ENCODE peak calls at places on chromosome 13, in six cellular contexts. One of them, this sample, is unnamed.

GRCh38 chr13:51357928-51358595 is 18.6 kb downstream of the SERPINE3 start:
- DNase-seq in mesenchymal stem cell: peak; percentile 32
- DNase-seq in IMR-90: no peak
- DNase-seq in mesendoderm: peak; percentile 24
- DNase-seq in H9: no peak
- DNase-seq in H1: no peak
- DNase-seq in this sample: no peak

GRCh38 chr13:101341464-101341863 is 74.8 kb downstream of the NALCN start:
- DNase-seq in mesenchymal stem cell: no peak
- DNase-seq in IMR-90: peak; percentile 12
- DNase-seq in mesendoderm: no peak
- DNase-seq in H9: no peak
- DNase-seq in H1: no peak
- DNase-seq in this sample: no peak

GRCh38 chr13:30881191-30881651 is 24.9 kb upstream of the MEDAG start:
- DNase-seq in mesenchymal stem cell: no peak
- DNase-seq in IMR-90: no peak
- DNase-seq in mesendoderm: no peak
- DNase-seq in H9: no peak
- DNase-seq in H1: no peak
- DNase-seq in this sample: no peak

GRCh38 chr13:30431269-30431950 is 9.1 kb downstream of the UBE2L5 start:
- DNase-seq in mesenchymal stem cell: no peak
- DNase-seq in IMR-90: peak; percentile 8
- DNase-seq in mesendoderm: no peak
- DNase-seq in H9: no peak
- DNase-seq in H1: no peak
- DNase-seq in this sample: no peak

GRCh38 chr13:66225071-66225470 is 1005.1 kb downstream of the PCDH9 start:
- DNase-seq in mesenchymal stem cell: no peak
- DNase-seq in IMR-90: no peak
- DNase-seq in mesendoderm: peak; percentile 90
- DNase-seq in H9: peak; percentile 67
- DNase-seq in H1: no peak
- DNase-seq in this sample: no peak

GRCh38 chr13:79541426-79542049 is 60.6 kb downstream of the NDFIP2 start:
- DNase-seq in mesenchymal stem cell: peak; percentile 76
- DNase-seq in IMR-90: peak; percentile 73
- DNase-seq in mesendoderm: peak; percentile 68
- DNase-seq in H9: no peak
- DNase-seq in H1: no peak
- DNase-seq in this sample: peak; percentile 63

GRCh38 chr13:113586661-113587479 is 2.3 kb downstream of the TFDP1 start:
- DNase-seq in mesenchymal stem cell: no peak
- DNase-seq in IMR-90: no peak
- DNase-seq in mesendoderm: no peak
- DNase-seq in H9: no peak
- DNase-seq in H1: peak; percentile 35
- DNase-seq in this sample: no peak

GRCh38 chr13:75685239-75685697 is 49.1 kb downstream of the LMO7 start:
- DNase-seq in mesenchymal stem cell: peak; percentile 90
- DNase-seq in IMR-90: peak; percentile 91
- DNase-seq in mesendoderm: peak; percentile 84
- DNase-seq in H9: peak; percentile 52
- DNase-seq in H1: no peak
- DNase-seq in this sample: peak; percentile 6

GRCh38 chr13:44932171-44932849 is 57.0 kb downstream of the NUFIP1 start:
- DNase-seq in mesenchymal stem cell: peak; percentile 55
- DNase-seq in IMR-90: peak; percentile 72
- DNase-seq in mesendoderm: no peak
- DNase-seq in H9: no peak
- DNase-seq in H1: no peak
- DNase-seq in this sample: no peak

GRCh38 chr13:106714271-106714670 is 146.3 kb upstream of the ARGLU1 start:
- DNase-seq in mesenchymal stem cell: no peak
- DNase-seq in IMR-90: no peak
- DNase-seq in mesendoderm: peak; percentile 32
- DNase-seq in H9: no peak
- DNase-seq in H1: no peak
- DNase-seq in this sample: no peak

GRCh38 chr13:100440756-100441421 is 147.7 kb downstream of the GGACT start:
- DNase-seq in mesenchymal stem cell: peak; percentile 41
- DNase-seq in IMR-90: peak; percentile 75
- DNase-seq in mesendoderm: no peak
- DNase-seq in H9: no peak
- DNase-seq in H1: no peak
- DNase-seq in this sample: no peak

GRCh38 chr13:106349080-106349841 is 186.2 kb downstream of the EFNB2 start:
- DNase-seq in mesenchymal stem cell: peak; percentile 32
- DNase-seq in IMR-90: peak; percentile 34
- DNase-seq in mesendoderm: peak; percentile 79
- DNase-seq in H9: peak; percentile 56
- DNase-seq in H1: peak; percentile 57
- DNase-seq in this sample: peak; percentile 38

GRCh38 chr13:76647550-76647949 is 238.7 kb downstream of the KCTD12 start:
- DNase-seq in mesenchymal stem cell: peak; percentile 28
- DNase-seq in IMR-90: peak; percentile 16
- DNase-seq in mesendoderm: peak; percentile 6
- DNase-seq in H9: no peak
- DNase-seq in H1: no peak
- DNase-seq in this sample: no peak

GRCh38 chr13:102011539-102011938 is 390.3 kb downstream of the FGF14 start:
- DNase-seq in mesenchymal stem cell: no peak
- DNase-seq in IMR-90: no peak
- DNase-seq in mesendoderm: no peak
- DNase-seq in H9: no peak
- DNase-seq in H1: no peak
- DNase-seq in this sample: no peak

GRCh38 chr13:29301027-29301426 is 294.5 kb downstream of the SLC7A1 start:
- DNase-seq in mesenchymal stem cell: no peak
- DNase-seq in IMR-90: no peak
- DNase-seq in mesendoderm: no peak
- DNase-seq in H9: peak; percentile 34
- DNase-seq in H1: peak; percentile 52
- DNase-seq in this sample: no peak

DNA sequence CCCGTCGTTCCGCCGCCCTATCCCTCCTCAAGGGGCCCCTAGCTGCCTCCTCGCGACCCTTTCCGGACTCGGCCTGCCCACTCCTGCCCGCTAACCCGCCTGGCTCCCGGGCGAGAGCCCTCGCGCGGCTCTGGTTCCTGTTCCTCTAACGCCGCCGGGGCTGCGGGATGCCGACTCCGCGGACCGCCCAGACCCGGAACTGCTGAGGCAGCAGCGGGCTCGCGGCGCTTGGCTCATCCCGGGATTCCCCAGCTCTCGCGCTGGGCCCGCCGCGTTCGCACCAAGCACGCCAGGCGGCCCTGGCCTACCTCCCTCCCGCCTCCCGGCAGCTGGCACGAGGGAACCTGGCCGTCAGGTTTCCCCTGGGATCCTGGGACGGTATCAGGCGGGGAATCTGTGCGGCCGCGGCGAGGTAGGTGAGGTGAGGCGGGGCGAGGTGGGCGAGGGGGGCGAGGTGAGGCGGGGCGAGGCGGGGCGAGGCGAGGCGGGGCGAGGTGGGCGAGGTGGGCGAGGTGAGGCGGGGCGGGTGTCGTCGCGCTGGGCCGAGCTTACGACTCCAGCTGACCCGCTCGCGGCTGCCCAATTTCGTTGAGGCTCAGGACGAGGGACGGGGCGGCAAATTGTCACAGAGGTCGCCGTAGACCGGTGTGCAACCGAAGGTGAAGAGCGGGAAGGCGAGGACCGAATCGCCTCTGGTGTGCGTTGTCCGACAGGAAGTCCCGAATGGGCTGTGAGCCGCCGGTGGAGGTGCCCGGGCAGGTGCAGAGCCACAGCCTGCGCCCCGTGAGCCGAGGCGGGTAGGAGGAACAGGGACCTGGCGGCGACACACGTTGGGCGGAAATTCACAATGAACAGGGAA is at the start of the genes CCDC122 and LACC1:
- DNase-seq in mesenchymal stem cell: peak; percentile 92
- DNase-seq in IMR-90: peak; percentile 84
- DNase-seq in mesendoderm: peak; percentile 89
- DNase-seq in H9: peak; percentile 78
- DNase-seq in H1: peak; percentile 87
- DNase-seq in this sample: peak; percentile 62
- H2BK5ac ChIP-seq in mesenchymal stem cell: peak within 1 kb of the TSS; percentile 66
- H2BK5ac ChIP-seq in IMR-90: peak within 1 kb of the TSS; percentile 91
- H2BK5ac ChIP-seq in mesendoderm: no peak within 1 kb of the TSS
- H2BK5ac ChIP-seq in H9: no peak within 1 kb of the TSS
- H2BK5ac ChIP-seq in H1: peak within 1 kb of the TSS; percentile 58
- H2BK5ac ChIP-seq in this sample: no peak within 1 kb of the TSS

DNA sequence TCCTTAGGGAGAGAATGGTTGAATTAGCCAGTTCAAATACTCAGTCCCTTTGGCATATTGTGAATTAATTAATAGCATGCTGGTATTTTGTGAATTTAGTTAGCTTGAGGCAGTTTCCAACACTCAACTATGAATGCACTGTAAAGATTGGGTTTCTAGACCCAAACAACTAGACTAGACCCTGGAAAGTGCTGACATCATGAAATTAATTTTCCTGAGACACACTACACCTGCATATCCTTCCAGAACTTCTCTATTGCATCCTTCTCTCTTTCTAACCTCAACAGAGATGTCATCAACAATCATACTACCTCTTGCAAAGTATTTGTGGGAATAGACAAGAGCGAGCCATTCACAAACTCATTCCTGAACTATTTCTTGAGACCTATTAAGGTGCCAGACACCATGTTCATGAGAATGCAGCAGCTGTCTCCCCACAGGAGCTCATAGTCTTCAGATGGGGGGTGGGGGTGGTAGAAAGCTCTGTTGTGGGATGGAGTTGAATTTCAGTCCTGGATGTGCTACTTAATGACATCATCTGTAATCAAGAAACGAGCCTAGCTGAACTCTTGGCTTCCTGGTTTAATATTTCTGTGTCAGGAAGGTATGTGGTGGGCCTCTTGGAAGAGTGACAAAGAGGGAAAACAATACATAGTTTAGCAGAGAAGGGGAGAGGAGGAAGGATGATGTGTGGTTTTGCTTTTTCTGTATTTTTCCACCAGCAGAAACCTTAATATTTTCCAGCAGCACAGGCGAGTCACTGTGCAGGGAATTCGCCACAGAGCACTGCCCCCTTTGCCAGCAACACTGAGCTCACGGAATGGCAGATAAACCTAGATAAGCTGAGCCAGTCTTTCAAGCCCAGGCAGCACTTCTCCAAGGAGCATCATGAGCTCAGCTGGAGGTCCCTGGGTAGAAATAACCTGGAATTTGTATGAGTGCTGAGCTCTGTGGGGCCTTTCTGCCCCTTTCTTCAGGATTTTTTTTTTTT is 53.1 kb upstream of the CYSLTR2 start:
- DNase-seq in mesenchymal stem cell: peak; percentile 59
- DNase-seq in IMR-90: peak; percentile 71
- DNase-seq in mesendoderm: peak; percentile 85
- DNase-seq in H9: no peak
- DNase-seq in H1: no peak
- DNase-seq in this sample: no peak
- H2BK5ac ChIP-seq in mesenchymal stem cell: peak overlapping the region; percentile 81
- H2BK5ac ChIP-seq in IMR-90: no peak overlapping the region
- H2BK5ac ChIP-seq in mesendoderm: no peak overlapping the region
- H2BK5ac ChIP-seq in H9: no peak overlapping the region
- H2BK5ac ChIP-seq in H1: no peak overlapping the region
- H2BK5ac ChIP-seq in this sample: no peak overlapping the region

GRCh38 chr13:24338721-24339120 is 29.3 kb downstream of the C1QTNF9 start:
- DNase-seq in mesenchymal stem cell: no peak
- DNase-seq in IMR-90: no peak
- DNase-seq in mesendoderm: no peak
- DNase-seq in H9: no peak
- DNase-seq in H1: no peak
- DNase-seq in this sample: no peak

GRCh38 chr13:24339937-24340607 is 30.7 kb downstream of the C1QTNF9 start:
- DNase-seq in mesenchymal stem cell: no peak
- DNase-seq in IMR-90: no peak
- DNase-seq in mesendoderm: no peak
- DNase-seq in H9: no peak
- DNase-seq in H1: no peak
- DNase-seq in this sample: no peak

GRCh38 chr13:24341439-24341838 is 32.1 kb downstream of the C1QTNF9 start:
- DNase-seq in mesenchymal stem cell: peak; percentile 1
- DNase-seq in IMR-90: peak; percentile 46
- DNase-seq in mesendoderm: no peak
- DNase-seq in H9: no peak
- DNase-seq in H1: no peak
- DNase-seq in this sample: no peak

GRCh38 chr13:24340608-24340955 is 31.2 kb downstream of the C1QTNF9 start:
- DNase-seq in mesenchymal stem cell: no peak
- DNase-seq in IMR-90: no peak
- DNase-seq in mesendoderm: no peak
- DNase-seq in H9: no peak
- DNase-seq in H1: no peak
- DNase-seq in this sample: no peak
- H2BK5ac ChIP-seq in mesenchymal stem cell: no peak overlapping the region
- H2BK5ac ChIP-seq in IMR-90: no peak overlapping the region
- H2BK5ac ChIP-seq in mesendoderm: no peak overlapping the region
- H2BK5ac ChIP-seq in H9: no peak overlapping the region
- H2BK5ac ChIP-seq in H1: no peak overlapping the region
- H2BK5ac ChIP-seq in this sample: no peak overlapping the region

DNA sequence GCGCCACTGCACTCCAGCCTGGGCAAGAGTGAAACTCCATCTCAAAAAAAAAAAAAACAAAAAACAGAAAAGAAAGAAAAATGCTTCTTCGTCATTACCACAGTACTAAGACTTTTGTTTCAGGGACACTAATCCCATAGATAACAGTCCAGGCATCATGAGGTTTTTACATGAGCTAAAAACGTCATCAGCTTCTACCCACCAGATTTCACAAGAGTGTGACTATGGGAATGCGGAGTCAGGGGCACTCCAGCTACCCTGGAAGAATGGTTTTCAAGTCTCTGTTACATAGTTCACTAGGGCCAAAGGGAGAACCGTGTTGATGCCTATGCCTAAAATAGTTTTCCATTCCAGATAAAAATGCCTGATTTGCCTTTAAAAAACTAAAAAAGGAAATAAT is 33.2 kb downstream of the RAB20 start:
- DNase-seq in mesenchymal stem cell: peak; percentile 80
- DNase-seq in IMR-90: peak; percentile 64
- DNase-seq in mesendoderm: no peak
- DNase-seq in H9: no peak
- DNase-seq in H1: no peak
- DNase-seq in this sample: no peak
- H2BK5ac ChIP-seq in mesenchymal stem cell: no peak overlapping the region
- H2BK5ac ChIP-seq in IMR-90: no peak overlapping the region
- H2BK5ac ChIP-seq in mesendoderm: no peak overlapping the region
- H2BK5ac ChIP-seq in H9: no peak overlapping the region
- H2BK5ac ChIP-seq in H1: no peak overlapping the region
- H2BK5ac ChIP-seq in this sample: no peak overlapping the region

This sample was measured in neuronal stem cell.